ENCODE peak calls at places on chromosomes 1 and 21, in eight cellular contexts. H is stimulated activated CD4-positive, alpha-beta T cell treated with anti-CD3 and anti-CD28 coated beads, Interleukin-15, amount 100 ng/mL, for 48 hours; J is iPS-NIHi11; K is GM04503; V is KG1; S is activated CD8-positive, alpha-beta memory T cell treated with anti-CD3 and anti-CD28 coated beads, Interleukin-2, amount 50 U/mL, for 48 hours; Q is mesendoderm; D is NCI-H1105 treated with DMSO at 0.1 percent for 48 hours. M is an unnamed sample.

GRCh38 chr21:45979141-45979631 is 2.4 kb upstream of the COL6A1 start:
- DNase-seq in H (no peak), J (no peak), K (no peak), V (no peak), S (peak), Q (peak), D (no peak), M (no peak)

GRCh38 chr1:218829143-218829542 is 344.5 kb upstream of the LYPLAL1 start:
- DNase-seq in H (no peak), J (no peak), K (no peak), V (no peak), S (no peak), Q (peak), D (no peak), M (no peak)

GRCh38 chr1:160085686-160086089 is 4.3 kb downstream of the KCNJ9 start:
- DNase-seq in H (peak), J (peak), K (no peak), V (peak), S (peak), Q (peak), D (peak), M (no peak)

GRCh38 chr1:21552715-21553114 is 43.5 kb downstream of the ALPL start:
- DNase-seq in H (no peak), J (no peak), K (peak), V (no peak), S (no peak), Q (peak), D (no peak), M (no peak)

GRCh38 chr1:36359911-36360310 is 25.8 kb downstream of the STK40 start:
- DNase-seq in H (no peak), J (no peak), K (no peak), V (no peak), S (no peak), Q (no peak), D (no peak), M (no peak)

GRCh38 chr1:56263908-56264307 is 315.5 kb downstream of the PLPP3 start:
- DNase-seq in H (no peak), J (no peak), K (no peak), V (no peak), S (no peak), Q (no peak), D (no peak), M (no peak)

GRCh38 chr1:169928438-169929209 is 34.9 kb upstream of the SCYL3 start:
- DNase-seq in H (no peak), J (peak), K (peak), V (peak), S (no peak), Q (peak), D (peak), M (peak)

GRCh38 chr1:2639203-2639602 is 6.4 kb upstream of the MMEL1 start:
- DNase-seq in H (no peak), J (no peak), K (no peak), V (no peak), S (no peak), Q (no peak), D (no peak), M (no peak)

GRCh38 chr1:107807405-107807804 is 157.6 kb downstream of the VAV3 start:
- DNase-seq in H (no peak), J (no peak), K (no peak), V (no peak), S (no peak), Q (no peak), D (no peak), M (no peak)

GRCh38 chr21:42009018-42009830 is 936 bp downstream of the ZBTB21 start:
- DNase-seq in H (peak), J (peak), K (no peak), V (peak), S (peak), Q (peak), D (peak), M (no peak)

GRCh38 chr21:39132248-39132647 is 51.0 kb downstream of the PSMG1 start:
- DNase-seq in H (no peak), J (no peak), K (no peak), V (no peak), S (no peak), Q (no peak), D (no peak), M (no peak)

GRCh38 chr21:46114963-46115362 is 17.1 kb downstream of the COL6A2 start:
- DNase-seq in H (no peak), J (no peak), K (no peak), V (no peak), S (no peak), Q (no peak), D (no peak), M (no peak)

GRCh38 chr1:236301958-236302335 is 20.2 kb upstream of the ERO1B start:
- DNase-seq in H (no peak), J (peak), K (no peak), V (no peak), S (no peak), Q (no peak), D (peak), M (no peak)

GRCh38 chr1:160837558-160838205 is 25.0 kb downstream of the CD244 start:
- DNase-seq in H (peak), J (no peak), K (no peak), V (peak), S (peak), Q (peak), D (no peak), M (no peak)

GRCh38 chr1:32960819-32961355 is 3.7 kb downstream of the RNF19B start:
- DNase-seq in H (no peak), J (no peak), K (no peak), V (no peak), S (no peak), Q (no peak), D (no peak), M (no peak)

GRCh38 chr1:240134596-240134995 is 42.9 kb downstream of the FMN2 start:
- DNase-seq in H (no peak), J (no peak), K (peak), V (no peak), S (no peak), Q (no peak), D (no peak), M (no peak)

GRCh38 chr1:217135987-217136894 is 413.0 kb upstream of the ESRRG start:
- DNase-seq in H (no peak), J (peak), K (no peak), V (no peak), S (no peak), Q (peak), D (no peak), M (no peak)

GRCh38 chr1:156154317-156154749 is 948 bp downstream of the SEMA4A start:
- DNase-seq in H (peak), J (no peak), K (no peak), V (no peak), S (peak), Q (no peak), D (no peak), M (no peak)

GRCh38 chr21:42112223-42112622 is 41.1 kb downstream of the UMODL1 start:
- DNase-seq in H (no peak), J (no peak), K (no peak), V (no peak), S (no peak), Q (no peak), D (no peak), M (no peak)

GRCh38 chr21:42640486-42640885 is 12.9 kb upstream of the PDE9A start:
- DNase-seq in H (no peak), J (no peak), K (no peak), V (no peak), S (no peak), Q (no peak), D (no peak), M (no peak)

GRCh38 chr1:42822833-42823392 is 5.7 kb upstream of the SVBP start:
- DNase-seq in H (no peak), J (no peak), K (no peak), V (no peak), S (no peak), Q (no peak), D (no peak), M (no peak)

M was measured in NCI-H1417 treated with DMSO at 0.1 percent for 48 hours.